ENCODE peak calls at places on chromosomes 11 and 22, in nine cellular contexts. L is GM23248, O is H1, I is PC-3, R is AG04450, Y is H9, P is pancreas, Z is gastrocnemius medialis, X is thoracic aorta. N is an unnamed sample.

GRCh38 chr11:10398525-10398924 is 56.5 kb upstream of the AMPD3 start:
- DNase-seq in R (no peak), X (no peak), O (no peak), P (no peak), Z (no peak), Y (no peak), L (peak; percentile 24), I (no peak), N (no peak)

GRCh38 chr11:130124096-130124495 is 35.5 kb upstream of the ST14 start:
- DNase-seq in P (no peak), Y (no peak), X (peak; percentile 51), Z (peak; percentile 52), L (peak; percentile 95), R (peak; percentile 30), I (peak; percentile 96), O (no peak), N (peak; percentile 67)

GRCh38 chr11:64080390-64080789 is 44.7 kb downstream of the FLRT1 start:
- DNase-seq in X (no peak), I (no peak), Z (no peak), R (no peak), O (no peak), Y (no peak), L (no peak), P (no peak), N (no peak)

GRCh38 chr11:104705475-104706195 is 192.6 kb downstream of the CASP12 start:
- DNase-seq in I (peak; percentile 12), Y (no peak), Z (peak; percentile 15), X (no peak), L (no peak), R (no peak), P (no peak), O (no peak), N (peak; percentile 12)

GRCh38 chr11:64539711-64540420 is 51.2 kb upstream of the SLC22A12 start:
- DNase-seq in Y (no peak), I (no peak), X (no peak), L (no peak), O (no peak), R (no peak), Z (no peak), P (no peak), N (no peak)

GRCh38 chr22:23533328-23533762 is 46.7 kb downstream of the IGLL1 start:
- DNase-seq in X (no peak), Y (peak; percentile 88), R (no peak), L (peak; percentile 21), O (peak; percentile 53), P (peak; percentile 37), Z (no peak), I (no peak), N (no peak)

GRCh38 chr11:118911113-118911879 is 14.4 kb downstream of the BCL9L start:
- DNase-seq in R (no peak), X (no peak), P (peak; percentile 71), L (peak; percentile 88), O (no peak), Y (peak; percentile 57), I (peak; percentile 71), Z (no peak), N (no peak)

GRCh38 chr11:68120212-68121066 is 749 bp downstream of the CHKA start:
- DNase-seq in R (no peak), I (peak; percentile 47), O (no peak), P (peak; percentile 91), Y (peak; percentile 59), L (peak; percentile 58), Z (peak; percentile 32), X (no peak), N (peak; percentile 77)

GRCh38 chr22:17043521-17043920 is 35.5 kb upstream of the GAB4 start:
- DNase-seq in I (no peak), Y (no peak), O (no peak), R (no peak), X (no peak), P (no peak), L (no peak), Z (no peak), N (no peak)

GRCh38 chr11:102830328-102830727 is 13.1 kb downstream of the MMP3 start:
- DNase-seq in Y (no peak), L (peak; percentile 65), P (no peak), O (no peak), R (no peak), I (no peak), Z (no peak), X (no peak), N (no peak)

GRCh38 chr11:74226907-74227306 is 55.8 kb downstream of the PPME1 start:
- DNase-seq in Z (no peak), Y (no peak), X (no peak), R (no peak), P (no peak), I (peak; percentile 32), L (no peak), O (no peak), N (no peak)

GRCh38 chr22:38074181-38075104 is 9.5 kb downstream of the SLC16A8 start:
- DNase-seq in P (peak; percentile 60), O (no peak), L (no peak), X (no peak), R (peak; percentile 10), I (no peak), Y (peak; percentile 89), Z (no peak), N (no peak)

GRCh38 chr11:118012083-118012669 is 26.0 kb downstream of the IL10RA start:
- DNase-seq in Y (no peak), P (no peak), R (no peak), L (peak; percentile 24), I (peak; percentile 58), Z (no peak), O (no peak), X (no peak), N (peak; percentile 71)

GRCh38 chr11:11849127-11849746 is 7.5 kb downstream of the USP47 start:
- DNase-seq in R (no peak), Y (peak; percentile 62), P (peak; percentile 48), L (peak; percentile 73), I (peak; percentile 75), Z (peak; percentile 36), O (no peak), X (no peak), N (no peak)

GRCh38 chr11:115501895-115502589 is 2.2 kb downstream of the CADM1 start:
- DNase-seq in L (no peak), P (no peak), X (no peak), Y (no peak), O (no peak), Z (no peak), R (no peak), I (no peak), N (no peak)

GRCh38 chr11:31818874-31819331 is 7.8 kb upstream of the PAX6 start:
- DNase-seq in X (no peak), L (no peak), R (no peak), I (no peak), Z (no peak), Y (peak; percentile 45), P (peak; percentile 77), O (no peak), N (no peak)
- H3K9me3 ChIP-seq in X (no peaks in the 10 kb centered on the region), L (no peaks in the 10 kb centered on the region), R (peaks cover 33% of the 10 kb centered on the region), I (no peaks in the 10 kb centered on the region), Z (no peaks in the 10 kb centered on the region), Y (no peaks in the 10 kb centered on the region), P (no peaks in the 10 kb centered on the region), O (no peaks in the 10 kb centered on the region), N (no peaks in the 10 kb centered on the region)

DNA sequence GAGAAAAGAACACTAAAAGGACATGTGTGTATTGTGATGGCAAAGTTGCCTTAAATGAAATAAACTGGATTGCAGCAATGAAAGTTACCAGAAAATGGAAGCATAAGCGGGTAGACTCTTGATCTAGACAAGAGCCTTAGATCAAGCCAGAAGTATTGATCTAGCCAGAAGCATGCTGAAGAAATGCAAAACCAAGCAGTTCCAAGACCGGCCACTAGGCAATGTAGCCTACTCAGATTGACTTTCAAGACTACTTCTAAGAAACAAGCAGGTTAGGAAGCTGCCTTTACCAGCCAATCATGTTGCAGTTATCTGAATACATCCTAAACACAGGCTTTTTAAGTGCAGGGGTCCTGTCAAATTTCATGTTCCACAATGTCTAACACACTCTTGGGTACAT is 54.6 kb downstream of the KCNA4 start:
- DNase-seq in P (no peak), Z (no peak), X (no peak), L (peak; percentile 1), Y (peak; percentile 72), R (no peak), I (peak; percentile 14), O (peak; percentile 13), N (no peak)
- H3K27ac ChIP-seq in P (no peak overlapping the region), Z (no peak overlapping the region), X (no peak overlapping the region), L (no peak overlapping the region), Y (no peak overlapping the region), R (no peak overlapping the region), I (no peak overlapping the region), O (no peak overlapping the region), N (no peak overlapping the region)

DNA sequence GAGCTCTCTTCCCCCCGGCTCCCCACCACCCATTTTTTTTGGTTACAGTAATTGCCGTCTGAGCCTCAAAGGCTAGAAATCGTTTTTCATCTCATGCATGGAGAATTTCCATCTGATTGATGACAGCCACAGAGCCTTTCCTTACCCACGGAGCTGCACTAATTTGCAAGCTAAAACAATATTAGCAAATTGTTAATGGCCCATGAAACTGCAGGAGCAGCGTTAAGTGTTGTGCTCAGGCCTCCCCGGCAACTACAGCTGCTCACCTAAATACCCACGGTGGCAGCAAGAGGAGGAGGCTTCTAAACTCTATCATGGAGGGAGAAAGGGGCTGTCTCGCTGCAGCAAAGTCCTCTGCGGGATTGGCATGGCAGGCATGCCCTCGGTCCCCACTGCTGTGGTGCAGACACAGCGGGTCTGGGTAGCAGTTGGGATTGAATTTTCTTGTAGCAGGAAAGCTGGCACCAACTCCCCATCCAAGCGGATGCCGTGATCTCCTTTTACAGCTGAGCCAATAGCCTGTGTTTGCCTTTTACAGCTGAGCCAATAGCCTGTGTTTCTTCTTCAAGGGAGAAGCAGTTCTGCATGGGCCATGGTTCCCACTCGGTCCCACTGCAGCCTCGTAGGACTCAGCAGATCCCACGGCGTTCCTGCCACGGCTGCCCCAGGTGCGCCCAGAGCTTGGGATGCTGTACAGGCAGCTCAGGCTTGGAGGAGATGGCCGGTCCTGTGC is 412.3 kb downstream of the BRD1 start:
- DNase-seq in Y (no peak), O (no peak), L (no peak), X (no peak), R (no peak), I (no peak), Z (no peak), P (no peak), N (no peak)
- H3K9me3 ChIP-seq in Y (no peaks in the 10 kb centered on the region), O (no peaks in the 10 kb centered on the region), L (no peaks in the 10 kb centered on the region), X (no peaks in the 10 kb centered on the region), R (peaks cover 76% of the 10 kb centered on the region), I (no peaks in the 10 kb centered on the region), Z (no peaks in the 10 kb centered on the region), P (no peaks in the 10 kb centered on the region), N (no peaks in the 10 kb centered on the region)

GRCh38 chr22:35987487-35987886 is 41.1 kb downstream of the RBFOX2 start:
- DNase-seq in Z (no peak), I (no peak), R (no peak), Y (no peak), P (no peak), L (peak; percentile 81), X (no peak), O (no peak), N (no peak)

GRCh38 chr22:35984183-35984710 is 44.4 kb downstream of the RBFOX2 start:
- DNase-seq in X (no peak), Y (no peak), P (no peak), O (no peak), L (no peak), R (no peak), Z (no peak), I (no peak), N (no peak)

GRCh38 chr22:35985361-35985760 is 43.3 kb downstream of the RBFOX2 start:
- DNase-seq in L (no peak), Y (no peak), Z (no peak), X (no peak), R (no peak), I (no peak), O (no peak), P (no peak), N (no peak)

GRCh38 chr22:35984776-35985175 is 43.8 kb downstream of the RBFOX2 start:
- DNase-seq in O (no peak), Y (no peak), Z (no peak), P (no peak), L (peak; percentile 43), X (no peak), R (no peak), I (no peak), N (no peak)

GRCh38 chr22:35986085-35986484 is 42.5 kb downstream of the RBFOX2 start:
- DNase-seq in X (no peak), R (no peak), P (no peak), O (no peak), Z (no peak), Y (no peak), I (no peak), L (peak; percentile 43), N (no peak)
- H3K27ac ChIP-seq in X (no peak overlapping the region), R (no peak overlapping the region), P (no peak overlapping the region), O (peak overlapping the region; percentile 32), Z (no peak overlapping the region), Y (no peak overlapping the region), I (no peak overlapping the region), L (no peak overlapping the region), N (no peak overlapping the region)

N was measured in ascending aorta.